ENCODE peak calls at places on chromosome 6, in ten cellular contexts. M is cardiac muscle cell; Y is CD4-positive, alpha-beta memory T cell; P is mesendoderm; J is tibial artery; W is fibroblast of mammary gland; R is ascending aorta; L is psoas muscle; F is transverse colon; A is brain microvascular endothelial cell. S is an unnamed sample.

GRCh38 chr6:170473226-170473789 is 79.8 kb downstream of the PSMB1 start:
- DNase-seq in F (no peak), M (no peak), L (no peak), A (no peak), J (no peak), P (no peak), W (no peak), Y (no peak), R (no peak), S (no peak)

GRCh38 chr6:136738178-136739057 is 53.9 kb downstream of the MAP3K5 start:
- DNase-seq in Y (no peak), P (no peak), M (no peak), W (peak; percentile 58), L (no peak), F (peak; percentile 38), R (no peak), J (peak; percentile 41), A (no peak), S (peak; percentile 62)

GRCh38 chr6:9463311-9463710 is 951.6 kb downstream of the TFAP2A start:
- DNase-seq in M (no peak), L (no peak), A (no peak), W (no peak), R (no peak), Y (no peak), J (no peak), P (no peak), F (no peak), S (peak; percentile 39)

GRCh38 chr6:139868576-139868975 is 494.1 kb upstream of the CITED2 start:
- DNase-seq in W (no peak), R (no peak), A (no peak), L (no peak), F (no peak), M (no peak), J (no peak), P (peak; percentile 31), Y (no peak), S (no peak)

GRCh38 chr6:10736721-10737120 is 10.9 kb upstream of the TMEM14B start:
- DNase-seq in L (no peak), J (no peak), F (no peak), M (no peak), A (no peak), Y (no peak), W (no peak), R (no peak), P (no peak), S (no peak)

GRCh38 chr6:551405-551804 is 105.5 kb downstream of the HUS1B start:
- DNase-seq in P (peak; percentile 91), F (no peak), Y (no peak), J (no peak), W (peak; percentile 44), M (peak; percentile 64), A (peak; percentile 65), L (no peak), R (no peak), S (peak; percentile 26)

GRCh38 chr6:74519172-74519571 is 686.7 kb downstream of the COL12A1 start:
- DNase-seq in A (peak; percentile 29), Y (no peak), J (no peak), P (no peak), M (no peak), W (peak; percentile 77), L (no peak), F (no peak), R (no peak), S (peak; percentile 72)

GRCh38 chr6:168951224-168951616 is 302.4 kb downstream of the THBS2 start:
- DNase-seq in F (no peak), R (no peak), M (no peak), W (no peak), A (no peak), L (no peak), Y (no peak), J (no peak), P (no peak), S (no peak)

GRCh38 chr6:139904158-139904533 is 529.7 kb upstream of the CITED2 start:
- DNase-seq in P (no peak), W (no peak), R (no peak), M (no peak), J (no peak), Y (no peak), F (no peak), L (no peak), A (no peak), S (no peak)

GRCh38 chr6:41352396-41352795 is 17.0 kb downstream of the NCR2 start:
- DNase-seq in A (no peak), Y (no peak), F (no peak), L (no peak), J (no peak), W (no peak), P (no peak), M (no peak), R (peak; percentile 21), S (no peak)

GRCh38 chr6:71072508-71072907 is 115.6 kb upstream of the B3GAT2 start:
- DNase-seq in F (no peak), J (no peak), M (no peak), A (peak; percentile 41), P (no peak), W (peak; percentile 69), R (no peak), L (no peak), Y (no peak), S (peak; percentile 11)

GRCh38 chr6:69303382-69303781 is 493.4 kb downstream of the LMBRD1 start:
- DNase-seq in L (no peak), Y (no peak), F (no peak), J (no peak), A (no peak), M (no peak), R (no peak), P (no peak), W (no peak), S (no peak)

GRCh38 chr6:168884050-168884645 is 369.5 kb downstream of the THBS2 start:
- DNase-seq in W (no peak), L (no peak), Y (no peak), R (no peak), A (no peak), M (no peak), P (no peak), J (no peak), F (no peak), S (no peak)

DNA sequence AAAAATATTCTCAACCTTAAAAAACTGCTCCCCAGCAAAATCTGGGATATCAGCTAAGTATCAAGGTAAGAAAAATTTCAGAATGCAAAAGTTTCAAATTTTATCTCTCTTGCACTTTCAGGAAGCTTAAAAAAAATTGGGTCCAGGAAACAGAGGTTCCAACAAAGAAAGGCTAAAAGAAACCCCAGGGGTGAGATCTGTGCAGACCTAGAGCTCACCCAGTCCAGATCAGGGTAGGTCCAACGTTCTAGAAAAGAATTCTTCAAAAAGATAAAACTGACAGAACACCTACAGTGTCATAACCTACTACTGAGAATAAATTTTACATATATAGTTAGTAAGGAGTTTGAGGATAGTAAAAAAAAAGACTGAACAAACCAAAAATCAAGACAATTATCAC is 23.5 kb downstream of the ILRUN start:
- DNase-seq in A (no peak), F (no peak), M (no peak), J (no peak), P (no peak), R (no peak), L (no peak), Y (peak; percentile 14), W (no peak), S (no peak)
- H3K4me3 ChIP-seq in A (no peak overlapping the region), F (no peak overlapping the region), M (no peak overlapping the region), J (no peak overlapping the region), P (no peak overlapping the region), R (no peak overlapping the region), L (no peak overlapping the region), Y (peak overlapping the region; percentile 32), W (no peak overlapping the region), S (no peak overlapping the region)

GRCh38 chr6:4853349-4853748 is 77.1 kb downstream of the CDYL start:
- DNase-seq in P (peak; percentile 39), L (no peak), A (no peak), M (no peak), R (no peak), J (no peak), Y (no peak), W (no peak), F (no peak), S (no peak)
- H3K4me3 ChIP-seq in P (no peak overlapping the region), L (no peak overlapping the region), A (no peak overlapping the region), M (no peak overlapping the region), R (no peak overlapping the region), J (no peak overlapping the region), Y (no peak overlapping the region), W (no peak overlapping the region), F (no peak overlapping the region), S (no peak overlapping the region)

GRCh38 chr6:144349690-144350132 is 64.6 kb downstream of the UTRN start:
- DNase-seq in R (no peak), A (peak; percentile 57), M (no peak), L (no peak), J (no peak), F (no peak), W (peak; percentile 64), Y (no peak), P (no peak), S (peak; percentile 90)
- H3K4me3 ChIP-seq in R (no peak overlapping the region), A (no peak overlapping the region), M (no peak overlapping the region), L (no peak overlapping the region), J (no peak overlapping the region), F (no peak overlapping the region), W (no peak overlapping the region), Y (no peak overlapping the region), P (no peak overlapping the region), S (peak overlapping the region; percentile 36)

GRCh38 chr6:152634773-152635172 is 2.4 kb downstream of the SYNE1 start:
- DNase-seq in A (no peak), W (no peak), F (no peak), R (no peak), P (no peak), J (no peak), M (no peak), Y (peak; percentile 2), L (no peak), S (no peak)

GRCh38 chr6:152637422-152638047 is 373 bp upstream of the SYNE1 start:
- DNase-seq in J (no peak), W (no peak), M (no peak), P (no peak), A (no peak), R (no peak), L (no peak), F (no peak), Y (no peak), S (peak; percentile 7)

GRCh38 chr6:152636675-152637421 is at the start of gene SYNE1:
- DNase-seq in F (no peak), M (peak; percentile 66), J (no peak), P (peak; percentile 51), W (no peak), Y (no peak), L (peak; percentile 41), A (no peak), R (peak; percentile 65), S (peak; percentile 30)

GRCh38 chr6:152632383-152632782 is 4.8 kb downstream of the SYNE1 start:
- DNase-seq in W (no peak), M (no peak), P (no peak), L (no peak), R (no peak), J (no peak), A (no peak), Y (no peak), F (no peak), S (no peak)

DNA sequence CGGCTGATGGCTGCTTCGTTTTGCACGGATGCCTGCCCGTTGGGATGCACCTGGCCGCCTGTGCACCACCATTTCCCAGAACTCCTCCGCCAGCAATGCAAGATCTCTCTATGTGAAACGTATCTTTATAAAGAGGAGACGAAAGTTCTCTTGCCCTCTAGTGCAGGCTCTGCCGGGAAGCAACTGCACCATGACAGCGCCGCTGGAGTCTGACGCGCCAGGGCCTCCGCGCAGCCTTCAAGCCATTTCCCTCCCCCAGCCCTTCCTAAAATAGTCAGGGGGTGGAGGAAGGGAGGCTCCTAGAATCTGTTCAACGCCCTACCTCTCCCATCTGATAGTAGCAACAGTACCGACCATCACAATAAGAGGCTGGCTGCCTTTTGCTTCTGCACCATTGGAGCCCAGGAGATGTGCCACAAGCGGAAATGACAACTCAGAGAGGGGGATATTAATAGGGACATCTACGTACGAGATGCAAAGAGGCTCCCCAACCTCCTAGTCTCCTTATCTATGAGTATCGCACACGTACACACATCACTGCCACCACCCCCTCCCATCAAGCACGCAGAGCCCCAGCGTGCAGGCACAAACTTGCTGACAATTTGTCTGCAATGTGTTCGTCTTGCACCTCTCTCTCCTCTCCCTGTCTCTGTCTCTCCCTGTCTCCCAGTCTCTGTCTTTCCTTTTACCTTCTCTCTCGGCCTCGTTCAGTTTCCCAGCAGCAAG is 1.1 kb downstream of the SYNE1 start:
- DNase-seq in M (peak; percentile 47), W (peak; percentile 19), P (peak; percentile 57), Y (no peak), R (no peak), A (peak; percentile 7), J (no peak), L (peak; percentile 15), F (no peak), S (peak; percentile 42)
- H3K4me3 ChIP-seq in M (peak overlapping the region; percentile 51), W (peak overlapping the region; percentile 60), P (peak overlapping the region; percentile 18), Y (no peak overlapping the region), R (peak overlapping the region; percentile 68), A (peak overlapping the region; percentile 68), J (peak overlapping the region; percentile 57), L (peak overlapping the region; percentile 71), F (peak overlapping the region; percentile 53), S (peak overlapping the region; percentile 63)